ENCODE peak calls at places on chromosomes 13 and 19, in seven cellular contexts. I, P, V, J, M, Y and Q are unnamed samples.

GRCh38 chr19:11089254-11090013 is at the start of gene LDLR:
- ATAC-seq in P (peak; percentile 41), Y (peak; percentile 53), J (peak; percentile 69), M (no peak), V (peak; percentile 29), I (peak; percentile 39), Q (peak; percentile 44)

GRCh38 chr13:30845297-30846214 is 60.5 kb upstream of the MEDAG start:
- ATAC-seq in P (no peak), I (no peak), Y (peak; percentile 68), J (peak; percentile 39), V (no peak), M (peak; percentile 78), Q (no peak)

GRCh38 chr13:100547805-100548204 is 40.8 kb downstream of the GGACT start:
- ATAC-seq in V (no peak), P (no peak), Y (no peak), J (peak; percentile 31), M (no peak), I (no peak), Q (no peak)

GRCh38 chr13:98358933-98359332 is 181.9 kb upstream of the RNF113B start:
- ATAC-seq in I (no peak), Y (no peak), P (no peak), V (no peak), J (no peak), M (no peak), Q (no peak)

GRCh38 chr19:1146418-1146711 is 27.7 kb downstream of the SBNO2 start:
- ATAC-seq in M (no peak), Y (no peak), V (no peak), J (no peak), I (no peak), P (no peak), Q (no peak)

GRCh38 chr13:34277971-34278370 is 460.0 kb downstream of the RFC3 start:
- ATAC-seq in V (no peak), I (no peak), P (no peak), J (no peak), M (no peak), Y (no peak), Q (no peak)

GRCh38 chr19:19106061-19106551 is 32.2 kb downstream of the TMEM161A start:
- ATAC-seq in I (no peak), J (peak; percentile 38), P (no peak), Y (no peak), M (no peak), V (peak; percentile 36), Q (no peak)

GRCh38 chr13:95556981-95557380 is 4.5 kb downstream of the CLDN10 start:
- ATAC-seq in I (no peak), J (no peak), V (no peak), P (no peak), M (no peak), Y (no peak), Q (no peak)

GRCh38 chr13:78607409-78608253 is 4.3 kb upstream of the POU4F1 start:
- ATAC-seq in I (no peak), V (no peak), J (no peak), Y (no peak), P (no peak), M (no peak), Q (no peak)

GRCh38 chr19:48644355-48644754 is 1.6 kb downstream of the CA11 start:
- ATAC-seq in Y (no peak), V (no peak), J (no peak), I (no peak), M (no peak), P (no peak), Q (no peak)

GRCh38 chr13:52852444-52852843 is 4.0 kb upstream of the PCDH8 start:
- ATAC-seq in J (no peak), I (no peak), P (no peak), M (no peak), V (no peak), Y (no peak), Q (no peak)

GRCh38 chr13:113532156-113532806 is 41.8 kb upstream of the DCUN1D2 start:
- ATAC-seq in Y (no peak), V (no peak), P (no peak), M (no peak), I (no peak), J (no peak), Q (no peak)

GRCh38 chr19:17985037-17985818 is 18.3 kb downstream of the KCNN1 start:
- ATAC-seq in I (no peak), Y (no peak), P (no peak), J (no peak), V (no peak), M (no peak), Q (no peak)

GRCh38 chr19:2888739-2889224 is 11.9 kb upstream of the ZNF57 start:
- ATAC-seq in P (peak; percentile 90), Y (peak; percentile 72), M (peak; percentile 82), V (peak; percentile 60), J (no peak), I (peak; percentile 85), Q (peak; percentile 77)

GRCh38 chr13:75581874-75582640 is 32.5 kb downstream of the UCHL3 start:
- ATAC-seq in P (no peak), V (no peak), J (no peak), Y (no peak), I (no peak), M (no peak), Q (no peak)

GRCh38 chr13:23755040-23755439 is 134.2 kb downstream of the MIPEP start:
- ATAC-seq in M (no peak), P (no peak), V (no peak), Y (no peak), I (no peak), J (peak; percentile 24), Q (no peak)

GRCh38 chr13:27403727-27404385 is 20.6 kb upstream of the GTF3A start:
- ATAC-seq in P (no peak), V (no peak), Y (no peak), I (no peak), M (no peak), J (peak; percentile 75), Q (no peak)

GRCh38 chr13:50390503-50391248 is 375.4 kb downstream of the KCNRG start:
- ATAC-seq in Y (no peak), I (no peak), M (no peak), P (no peak), J (no peak), V (no peak), Q (no peak)

GRCh38 chr13:40813662-40814454 is 24.4 kb downstream of the SLC25A15 start:
- ATAC-seq in M (no peak), I (peak; percentile 55), J (peak; percentile 91), Y (peak; percentile 67), V (no peak), P (no peak), Q (peak; percentile 52)